ENCODE peak calls at places on chromosomes 7 and 10, in nine cellular contexts. One of them, this sample, is unnamed.

GRCh38 chr10:131578472-131578970 is 267.0 kb upstream of the TCERG1L start:
- DNase-seq in coronary artery: no peak
- DNase-seq in brain microvascular endothelial cell: no peak
- DNase-seq in ascending aorta: no peak
- DNase-seq in astrocyte of the spinal cord: no peak
- DNase-seq in ovary: no peak
- DNase-seq in suprapubic skin: no peak
- DNase-seq in GM10248: no peak
- DNase-seq in psoas muscle: no peak
- DNase-seq in this sample: no peak

GRCh38 chr7:134701272-134701671 is 54.6 kb downstream of the BPGM start:
- DNase-seq in suprapubic skin: no peak
- DNase-seq in GM10248: peak
- DNase-seq in brain microvascular endothelial cell: no peak
- DNase-seq in ovary: no peak
- DNase-seq in coronary artery: no peak
- DNase-seq in psoas muscle: no peak
- DNase-seq in ascending aorta: no peak
- DNase-seq in astrocyte of the spinal cord: no peak
- DNase-seq in this sample: peak

GRCh38 chr10:69439813-69440506 is 11.3 kb upstream of the TSPAN15 start:
- DNase-seq in coronary artery: no peak
- DNase-seq in GM10248: no peak
- DNase-seq in astrocyte of the spinal cord: no peak
- DNase-seq in suprapubic skin: peak
- DNase-seq in ovary: no peak
- DNase-seq in ascending aorta: no peak
- DNase-seq in psoas muscle: no peak
- DNase-seq in brain microvascular endothelial cell: no peak
- DNase-seq in this sample: peak

GRCh38 chr7:151085329-151085690 is 965 bp upstream of the AGAP3 start:
- DNase-seq in brain microvascular endothelial cell: no peak
- DNase-seq in ovary: no peak
- DNase-seq in psoas muscle: no peak
- DNase-seq in suprapubic skin: peak
- DNase-seq in GM10248: no peak
- DNase-seq in astrocyte of the spinal cord: no peak
- DNase-seq in coronary artery: no peak
- DNase-seq in ascending aorta: no peak
- DNase-seq in this sample: no peak

GRCh38 chr10:49029666-49030065 is 85.7 kb downstream of the VSTM4 start:
- DNase-seq in psoas muscle: no peak
- DNase-seq in astrocyte of the spinal cord: no peak
- DNase-seq in suprapubic skin: no peak
- DNase-seq in ovary: no peak
- DNase-seq in coronary artery: no peak
- DNase-seq in ascending aorta: no peak
- DNase-seq in brain microvascular endothelial cell: no peak
- DNase-seq in GM10248: no peak
- DNase-seq in this sample: no peak

GRCh38 chr7:86653919-86654659 is 10.4 kb downstream of the GRM3 start:
- DNase-seq in psoas muscle: no peak
- DNase-seq in ovary: no peak
- DNase-seq in coronary artery: no peak
- DNase-seq in GM10248: no peak
- DNase-seq in astrocyte of the spinal cord: no peak
- DNase-seq in brain microvascular endothelial cell: peak
- DNase-seq in ascending aorta: no peak
- DNase-seq in suprapubic skin: peak
- DNase-seq in this sample: no peak

GRCh38 chr7:105006367-105007139 is 7.5 kb upstream of the KMT2E start:
- DNase-seq in psoas muscle: no peak
- DNase-seq in coronary artery: no peak
- DNase-seq in ascending aorta: no peak
- DNase-seq in ovary: no peak
- DNase-seq in suprapubic skin: no peak
- DNase-seq in GM10248: no peak
- DNase-seq in brain microvascular endothelial cell: no peak
- DNase-seq in astrocyte of the spinal cord: no peak
- DNase-seq in this sample: no peak

GRCh38 chr10:24465124-24465874 is 256.4 kb downstream of the KIAA1217 start:
- DNase-seq in suprapubic skin: no peak
- DNase-seq in ascending aorta: no peak
- DNase-seq in psoas muscle: no peak
- DNase-seq in ovary: no peak
- DNase-seq in coronary artery: no peak
- DNase-seq in astrocyte of the spinal cord: peak
- DNase-seq in brain microvascular endothelial cell: peak
- DNase-seq in GM10248: no peak
- DNase-seq in this sample: peak

GRCh38 chr7:98066934-98067507 is 39.6 kb upstream of the LMTK2 start:
- DNase-seq in GM10248: no peak
- DNase-seq in ovary: no peak
- DNase-seq in ascending aorta: no peak
- DNase-seq in suprapubic skin: no peak
- DNase-seq in astrocyte of the spinal cord: no peak
- DNase-seq in coronary artery: no peak
- DNase-seq in psoas muscle: no peak
- DNase-seq in brain microvascular endothelial cell: no peak
- DNase-seq in this sample: no peak

GRCh38 chr10:80454526-80455460 is 683 bp downstream of the TSPAN14 start:
- DNase-seq in suprapubic skin: peak
- DNase-seq in astrocyte of the spinal cord: no peak
- DNase-seq in psoas muscle: peak
- DNase-seq in GM10248: peak
- DNase-seq in coronary artery: no peak
- DNase-seq in ascending aorta: no peak
- DNase-seq in ovary: peak
- DNase-seq in brain microvascular endothelial cell: no peak
- DNase-seq in this sample: no peak

GRCh38 chr7:87113077-87113476 is 39.2 kb upstream of the DMTF1 start:
- DNase-seq in GM10248: no peak
- DNase-seq in ascending aorta: no peak
- DNase-seq in brain microvascular endothelial cell: peak
- DNase-seq in coronary artery: no peak
- DNase-seq in psoas muscle: no peak
- DNase-seq in ovary: no peak
- DNase-seq in astrocyte of the spinal cord: peak
- DNase-seq in suprapubic skin: no peak
- DNase-seq in this sample: no peak

GRCh38 chr7:97499204-97499603 is 232.7 kb upstream of the TAC1 start:
- DNase-seq in brain microvascular endothelial cell: peak
- DNase-seq in coronary artery: no peak
- DNase-seq in GM10248: peak
- DNase-seq in psoas muscle: no peak
- DNase-seq in ovary: no peak
- DNase-seq in suprapubic skin: no peak
- DNase-seq in ascending aorta: no peak
- DNase-seq in astrocyte of the spinal cord: no peak
- DNase-seq in this sample: peak

GRCh38 chr10:97821308-97822038 is 28.2 kb upstream of the GOLGA7B start:
- DNase-seq in GM10248: no peak
- DNase-seq in ovary: no peak
- DNase-seq in suprapubic skin: no peak
- DNase-seq in astrocyte of the spinal cord: no peak
- DNase-seq in coronary artery: no peak
- DNase-seq in psoas muscle: peak
- DNase-seq in ascending aorta: no peak
- DNase-seq in brain microvascular endothelial cell: no peak
- DNase-seq in this sample: peak

GRCh38 chr7:134562136-134562535 is 13.2 kb downstream of the AKR1B15 start:
- DNase-seq in psoas muscle: no peak
- DNase-seq in astrocyte of the spinal cord: peak
- DNase-seq in GM10248: no peak
- DNase-seq in suprapubic skin: no peak
- DNase-seq in ascending aorta: no peak
- DNase-seq in coronary artery: no peak
- DNase-seq in ovary: no peak
- DNase-seq in brain microvascular endothelial cell: peak
- DNase-seq in this sample: peak

GRCh38 chr10:70324951-70325781 is 41.4 kb upstream of the NPFFR1 start:
- DNase-seq in ovary: no peak
- DNase-seq in brain microvascular endothelial cell: no peak
- DNase-seq in psoas muscle: no peak
- DNase-seq in GM10248: no peak
- DNase-seq in coronary artery: no peak
- DNase-seq in astrocyte of the spinal cord: no peak
- DNase-seq in suprapubic skin: no peak
- DNase-seq in ascending aorta: no peak
- DNase-seq in this sample: no peak

GRCh38 chr10:58578366-58578765 is 65.7 kb downstream of the BICC1 start:
- DNase-seq in astrocyte of the spinal cord: no peak
- DNase-seq in ovary: no peak
- DNase-seq in psoas muscle: no peak
- DNase-seq in coronary artery: no peak
- DNase-seq in brain microvascular endothelial cell: no peak
- DNase-seq in ascending aorta: no peak
- DNase-seq in suprapubic skin: no peak
- DNase-seq in GM10248: no peak
- DNase-seq in this sample: no peak
- TF ChIP-seq CTCF in astrocyte of the spinal cord: no peak
- TF ChIP-seq CTCF in ovary: no peak
- TF ChIP-seq CTCF in psoas muscle: no peak
- TF ChIP-seq CTCF in coronary artery: no peak
- TF ChIP-seq CTCF in brain microvascular endothelial cell: no peak
- TF ChIP-seq CTCF in ascending aorta: no peak
- TF ChIP-seq CTCF in suprapubic skin: no peak
- TF ChIP-seq CTCF in GM10248: no peak
- TF ChIP-seq CTCF in this sample: no peak

GRCh38 chr10:66307826-66308225 is 618.0 kb upstream of the LRRTM3 start:
- DNase-seq in ovary: no peak
- DNase-seq in ascending aorta: no peak
- DNase-seq in psoas muscle: no peak
- DNase-seq in coronary artery: no peak
- DNase-seq in astrocyte of the spinal cord: peak
- DNase-seq in brain microvascular endothelial cell: no peak
- DNase-seq in suprapubic skin: no peak
- DNase-seq in GM10248: no peak
- DNase-seq in this sample: peak
- TF ChIP-seq CTCF in ovary: no peak
- TF ChIP-seq CTCF in ascending aorta: no peak
- TF ChIP-seq CTCF in psoas muscle: no peak
- TF ChIP-seq CTCF in coronary artery: no peak
- TF ChIP-seq CTCF in astrocyte of the spinal cord: no peak
- TF ChIP-seq CTCF in brain microvascular endothelial cell: peak
- TF ChIP-seq CTCF in suprapubic skin: no peak
- TF ChIP-seq CTCF in GM10248: no peak
- TF ChIP-seq CTCF in this sample: peak

GRCh38 chr10:12130237-12130872 is 878 bp downstream of the SEC61A2 start:
- DNase-seq in ascending aorta: no peak
- DNase-seq in suprapubic skin: no peak
- DNase-seq in brain microvascular endothelial cell: peak
- DNase-seq in ovary: peak
- DNase-seq in GM10248: peak
- DNase-seq in psoas muscle: no peak
- DNase-seq in astrocyte of the spinal cord: peak
- DNase-seq in coronary artery: no peak
- DNase-seq in this sample: peak
- TF ChIP-seq CTCF in ascending aorta: peak
- TF ChIP-seq CTCF in suprapubic skin: peak
- TF ChIP-seq CTCF in brain microvascular endothelial cell: peak
- TF ChIP-seq CTCF in ovary: no peak
- TF ChIP-seq CTCF in GM10248: no peak
- TF ChIP-seq CTCF in psoas muscle: peak
- TF ChIP-seq CTCF in astrocyte of the spinal cord: peak
- TF ChIP-seq CTCF in coronary artery: peak
- TF ChIP-seq CTCF in this sample: peak

GRCh38 chr10:33863347-33863746 is 528.9 kb upstream of the NRP1 start:
- DNase-seq in brain microvascular endothelial cell: no peak
- DNase-seq in suprapubic skin: no peak
- DNase-seq in ovary: no peak
- DNase-seq in astrocyte of the spinal cord: no peak
- DNase-seq in coronary artery: no peak
- DNase-seq in ascending aorta: no peak
- DNase-seq in psoas muscle: no peak
- DNase-seq in GM10248: no peak
- DNase-seq in this sample: no peak
- TF ChIP-seq CTCF in brain microvascular endothelial cell: no peak
- TF ChIP-seq CTCF in suprapubic skin: no peak
- TF ChIP-seq CTCF in ovary: no peak
- TF ChIP-seq CTCF in astrocyte of the spinal cord: no peak
- TF ChIP-seq CTCF in coronary artery: no peak
- TF ChIP-seq CTCF in ascending aorta: no peak
- TF ChIP-seq CTCF in psoas muscle: no peak
- TF ChIP-seq CTCF in GM10248: no peak
- TF ChIP-seq CTCF in this sample: no peak

DNA sequence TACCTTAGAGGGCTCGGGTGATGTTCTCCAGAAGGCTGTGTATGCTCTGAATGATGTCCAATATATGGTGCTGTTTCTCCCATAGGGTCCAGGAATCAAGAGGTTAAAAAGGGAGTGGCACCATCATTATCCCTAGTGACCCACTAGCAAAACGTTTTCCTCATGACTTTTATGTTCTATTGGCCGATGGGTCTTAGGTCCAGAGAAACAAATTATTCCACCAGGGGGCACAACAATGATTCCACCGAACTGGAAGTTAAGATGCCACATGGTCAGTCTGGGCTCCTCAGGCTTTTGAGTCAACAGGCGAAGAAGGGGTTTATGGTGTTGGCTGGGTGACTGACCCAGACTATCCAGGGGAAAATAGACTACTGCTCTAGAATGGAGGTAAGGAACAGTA is 256.1 kb downstream of the COBL start:
- DNase-seq in ovary: no peak
- DNase-seq in astrocyte of the spinal cord: no peak
- DNase-seq in ascending aorta: no peak
- DNase-seq in suprapubic skin: no peak
- DNase-seq in coronary artery: no peak
- DNase-seq in brain microvascular endothelial cell: no peak
- DNase-seq in GM10248: no peak
- DNase-seq in psoas muscle: no peak
- DNase-seq in this sample: peak
- TF ChIP-seq CTCF in ovary: no peak
- TF ChIP-seq CTCF in astrocyte of the spinal cord: no peak
- TF ChIP-seq CTCF in ascending aorta: no peak
- TF ChIP-seq CTCF in suprapubic skin: no peak
- TF ChIP-seq CTCF in coronary artery: no peak
- TF ChIP-seq CTCF in brain microvascular endothelial cell: peak
- TF ChIP-seq CTCF in GM10248: no peak
- TF ChIP-seq CTCF in psoas muscle: no peak
- TF ChIP-seq CTCF in this sample: no peak

GRCh38 chr7:106767498-106768323 is 97.4 kb upstream of the PIK3CG start:
- DNase-seq in brain microvascular endothelial cell: no peak
- DNase-seq in GM10248: no peak
- DNase-seq in psoas muscle: no peak
- DNase-seq in ascending aorta: no peak
- DNase-seq in ovary: no peak
- DNase-seq in coronary artery: no peak
- DNase-seq in astrocyte of the spinal cord: peak
- DNase-seq in suprapubic skin: no peak
- DNase-seq in this sample: no peak
- TF ChIP-seq CTCF in brain microvascular endothelial cell: no peak
- TF ChIP-seq CTCF in GM10248: no peak
- TF ChIP-seq CTCF in psoas muscle: no peak
- TF ChIP-seq CTCF in ascending aorta: no peak
- TF ChIP-seq CTCF in ovary: no peak
- TF ChIP-seq CTCF in coronary artery: no peak
- TF ChIP-seq CTCF in astrocyte of the spinal cord: no peak
- TF ChIP-seq CTCF in suprapubic skin: no peak
- TF ChIP-seq CTCF in this sample: no peak

GRCh38 chr10:133039107-133039822 is 48.5 kb upstream of the ADGRA1 start:
- DNase-seq in GM10248: no peak
- DNase-seq in brain microvascular endothelial cell: no peak
- DNase-seq in psoas muscle: no peak
- DNase-seq in astrocyte of the spinal cord: no peak
- DNase-seq in ovary: no peak
- DNase-seq in coronary artery: no peak
- DNase-seq in ascending aorta: no peak
- DNase-seq in suprapubic skin: no peak
- DNase-seq in this sample: no peak
- TF ChIP-seq CTCF in GM10248: no peak
- TF ChIP-seq CTCF in brain microvascular endothelial cell: no peak
- TF ChIP-seq CTCF in psoas muscle: no peak
- TF ChIP-seq CTCF in astrocyte of the spinal cord: no peak
- TF ChIP-seq CTCF in ovary: no peak
- TF ChIP-seq CTCF in coronary artery: no peak
- TF ChIP-seq CTCF in ascending aorta: no peak
- TF ChIP-seq CTCF in suprapubic skin: no peak
- TF ChIP-seq CTCF in this sample: no peak